ENCODE peak calls at places on chromosomes 11 and 22, in four cellular contexts. A is AG09309, K is ascending aorta, U is AG10803. O is an unnamed sample.

GRCh38 chr11:16186680-16187079 is 169.7 kb downstream of the SOX6 start:
- DNase-seq in A (no peak), U (no peak), K (no peak), O (no peak)

GRCh38 chr11:100004541-100004940 is 682.5 kb upstream of the ARHGAP42 start:
- DNase-seq in A (no peak), K (no peak), U (no peak), O (peak)

GRCh38 chr22:23200896-23201295 is 20.6 kb downstream of the BCR start:
- DNase-seq in A (no peak), K (no peak), U (no peak), O (no peak)

GRCh38 chr11:1285876-1286275 is 23.6 kb downstream of the TOLLIP start:
- DNase-seq in U (no peak), K (no peak), A (no peak), O (no peak)

GRCh38 chr11:26228778-26229177 is 103.2 kb upstream of the ANO3 start:
- DNase-seq in A (no peak), U (no peak), K (no peak), O (peak)

GRCh38 chr22:20194681-20195593 is 44.1 kb upstream of the CCDC188 start:
- DNase-seq in K (no peak), U (no peak), A (no peak), O (no peak)

GRCh38 chr22:30202531-30203006 is 44.0 kb downstream of the LIF start:
- DNase-seq in K (no peak), A (no peak), U (peak), O (peak)

GRCh38 chr11:111520565-111520964 is 6.0 kb downstream of the HOATZ start:
- DNase-seq in K (no peak), U (peak), A (peak), O (peak)

GRCh38 chr11:59669611-59670009 is 773 bp upstream of the PATL1 start:
- DNase-seq in K (peak), U (peak), A (no peak), O (peak)

GRCh38 chr11:117823941-117824420 is 563 bp downstream of the FXYD2 start:
- DNase-seq in A (no peak), U (no peak), K (peak), O (peak)

GRCh38 chr22:35656284-35656752 is 8.1 kb downstream of the APOL6 start:
- DNase-seq in U (no peak), K (no peak), A (no peak), O (no peak)

GRCh38 chr11:15770798-15771414 is 585.4 kb downstream of the SOX6 start:
- DNase-seq in K (no peak), A (no peak), U (peak), O (peak)

GRCh38 chr22:30806391-30806861 is 111.8 kb downstream of the OSBP2 start:
- DNase-seq in K (no peak), A (no peak), U (peak), O (peak)

GRCh38 chr11:112453601-112454577 is 193.2 kb upstream of the PLET1 start:
- DNase-seq in A (no peak), U (peak), K (no peak), O (peak)

GRCh38 chr11:100546714-100547113 is 140.4 kb upstream of the ARHGAP42 start:
- DNase-seq in U (no peak), A (no peak), K (no peak), O (peak)

GRCh38 chr11:20155683-20156279 is 4.5 kb downstream of the DBX1 start:
- DNase-seq in A (no peak), U (no peak), K (no peak), O (no peak)

GRCh38 chr22:45475063-45475747 is 27.5 kb upstream of the FBLN1 start:
- DNase-seq in K (no peak), U (peak), A (no peak), O (peak)

GRCh38 chr11:111531687-111532364 is 8.7 kb upstream of the LAYN start:
- DNase-seq in A (peak), K (no peak), U (peak), O (peak)

GRCh38 chr11:93589347-93589746 is 46.2 kb upstream of the SMCO4 start:
- DNase-seq in K (no peak), U (no peak), A (no peak), O (no peak)

GRCh38 chr22:45709004-45709739 is 37.5 kb downstream of the ATXN10 start:
- DNase-seq in K (no peak), A (peak), U (peak), O (peak)

GRCh38 chr11:57391111-57391510 is 661 bp upstream of the PRG2 start:
- DNase-seq in A (no peak), U (no peak), K (no peak), O (no peak)

GRCh38 chr11:124891390-124891861 is 6.2 kb downstream of the ROBO4 start:
- DNase-seq in A (no peak), U (no peak), K (peak), O (no peak)

GRCh38 chr11:47259178-47259977 is 1.6 kb downstream of the NR1H3 start:
- DNase-seq in K (no peak), U (peak), A (no peak), O (peak)

GRCh38 chr11:86523738-86524602 is 148.4 kb downstream of the ME3 start:
- DNase-seq in U (peak), K (peak), A (no peak), O (peak)

GRCh38 chr11:84788220-84788619 is 838.9 kb downstream of the DLG2 start:
- DNase-seq in U (no peak), A (no peak), K (no peak), O (no peak)

GRCh38 chr11:69487391-69487790 is 5.9 kb downstream of the LINC01488 start:
- DNase-seq in A (no peak), K (no peak), U (no peak), O (no peak)

GRCh38 chr11:69485337-69486041 is 4.0 kb downstream of the LINC01488 start:
- DNase-seq in K (no peak), U (no peak), A (no peak), O (no peak)

GRCh38 chr11:69486773-69487266 is 5.4 kb downstream of the LINC01488 start:
- DNase-seq in U (peak), K (no peak), A (no peak), O (no peak)

GRCh38 chr11:69484427-69485259 is 3.2 kb downstream of the LINC01488 start:
- DNase-seq in A (no peak), U (no peak), K (no peak), O (no peak)

DNA sequence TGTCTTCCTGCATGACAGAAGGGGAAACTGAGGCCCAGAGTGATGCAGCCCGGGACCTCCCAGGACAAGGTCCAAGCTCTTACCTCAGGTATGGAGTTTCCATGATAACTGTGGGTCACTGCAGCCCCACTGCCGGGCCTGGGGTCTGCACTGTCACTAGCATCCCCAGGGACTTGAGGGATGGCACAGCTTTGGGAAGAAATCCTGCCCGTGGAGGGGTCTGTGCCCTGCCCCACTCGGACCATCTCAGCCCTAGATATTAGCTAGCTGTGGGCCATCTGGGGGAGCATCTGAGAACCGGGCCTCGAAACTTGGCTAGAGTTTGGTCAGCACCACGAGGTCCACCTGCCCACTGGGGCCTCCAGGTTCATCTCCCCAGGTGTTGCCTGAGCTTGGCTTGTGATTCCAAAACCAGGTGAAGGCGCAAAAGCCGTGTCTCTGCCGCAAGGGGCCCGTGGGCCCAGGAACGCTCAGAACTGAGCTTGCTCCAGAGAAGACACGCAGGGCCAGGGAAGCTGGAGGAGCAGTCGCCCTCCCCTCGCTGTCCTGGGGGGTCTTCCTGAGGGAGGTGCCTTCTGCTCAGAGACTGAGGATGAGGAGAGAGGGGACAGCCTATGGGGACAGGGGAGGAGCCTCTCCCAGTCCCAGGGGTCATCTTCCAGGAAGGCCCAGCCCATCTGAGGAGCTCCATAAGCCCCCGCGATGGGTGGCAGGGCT is 4.8 kb downstream of the LINC01488 start:
- DNase-seq in U (no peak), A (no peak), K (no peak), O (no peak)
- TF ChIP-seq CTCF in U (no peak), A (no peak), K (no peak), O (no peak)

GRCh38 chr11:12086271-12087074 is 23.9 kb upstream of the MICAL2 start:
- DNase-seq in K (peak), U (peak), A (peak), O (peak)

GRCh38 chr11:12088047-12088481 is 22.3 kb upstream of the MICAL2 start:
- DNase-seq in A (peak), K (peak), U (peak), O (peak)

GRCh38 chr11:12088531-12088930 is 21.9 kb upstream of the MICAL2 start:
- DNase-seq in K (peak), A (no peak), U (no peak), O (no peak)

GRCh38 chr11:12085371-12086251 is 24.8 kb upstream of the MICAL2 start:
- DNase-seq in U (peak), K (peak), A (no peak), O (peak)

DNA sequence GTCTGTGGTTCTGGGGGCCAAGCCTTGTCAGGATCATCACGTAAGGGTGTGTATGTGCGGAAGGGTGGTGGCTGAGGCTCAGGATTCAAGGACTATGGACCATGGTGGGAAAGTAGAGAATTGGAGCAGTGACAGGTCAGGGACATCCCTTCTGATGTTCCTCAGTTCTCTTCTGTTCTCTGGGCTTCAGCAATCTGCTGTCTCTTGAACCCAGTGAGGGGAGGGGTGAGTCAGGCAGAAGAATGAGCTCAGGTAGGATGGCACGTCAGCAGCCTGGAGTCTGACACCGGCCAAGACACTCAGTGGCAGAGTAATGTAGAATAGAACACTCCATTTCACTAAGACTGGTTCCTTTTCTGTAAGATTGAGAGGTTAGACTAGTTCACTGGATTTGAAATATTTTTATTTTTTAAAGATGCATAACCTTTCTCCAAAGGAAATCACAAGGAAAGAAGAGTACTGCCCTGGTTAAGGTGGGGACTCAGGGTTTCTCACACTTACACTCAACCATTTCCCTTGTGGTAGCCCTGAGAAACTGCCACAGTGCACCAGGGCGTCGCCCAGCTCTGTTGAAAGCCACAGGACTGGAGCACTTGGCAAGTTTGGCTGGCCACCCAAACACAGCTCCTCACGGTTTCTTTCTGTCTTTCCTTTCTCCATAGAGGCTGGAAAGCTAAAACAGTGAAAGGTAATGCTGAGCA is 23.2 kb upstream of the MICAL2 start:
- DNase-seq in A (peak), K (peak), U (peak), O (peak)
- H3K4me3 ChIP-seq in A (peak), K (peak), U (peak), O (peak)

GRCh38 chr11:120183701-120184141 is 27.1 kb upstream of the OAF start:
- DNase-seq in K (peak), A (no peak), U (no peak), O (no peak)

GRCh38 chr11:120182357-120182756 is 28.5 kb upstream of the OAF start:
- DNase-seq in U (no peak), K (peak), A (no peak), O (no peak)

GRCh38 chr11:120182790-120183491 is 27.9 kb upstream of the OAF start:
- DNase-seq in U (no peak), A (no peak), K (peak), O (peak)

GRCh38 chr11:120180571-120181445 is 30.0 kb upstream of the OAF start:
- DNase-seq in A (no peak), U (peak), K (peak), O (peak)

GRCh38 chr11:120181446-120181992 is 29.3 kb upstream of the OAF start:
- DNase-seq in K (peak), U (no peak), A (no peak), O (no peak)
- TF ChIP-seq CTCF in K (no peak), U (no peak), A (no peak), O (no peak)

GRCh38 chr11:73361953-73362776 is 14.0 kb upstream of the RELT start:
- DNase-seq in K (no peak), U (no peak), A (no peak), O (no peak)
- H3K4me3 ChIP-seq in K (no peak), U (no peak), A (no peak), O (no peak)

DNA sequence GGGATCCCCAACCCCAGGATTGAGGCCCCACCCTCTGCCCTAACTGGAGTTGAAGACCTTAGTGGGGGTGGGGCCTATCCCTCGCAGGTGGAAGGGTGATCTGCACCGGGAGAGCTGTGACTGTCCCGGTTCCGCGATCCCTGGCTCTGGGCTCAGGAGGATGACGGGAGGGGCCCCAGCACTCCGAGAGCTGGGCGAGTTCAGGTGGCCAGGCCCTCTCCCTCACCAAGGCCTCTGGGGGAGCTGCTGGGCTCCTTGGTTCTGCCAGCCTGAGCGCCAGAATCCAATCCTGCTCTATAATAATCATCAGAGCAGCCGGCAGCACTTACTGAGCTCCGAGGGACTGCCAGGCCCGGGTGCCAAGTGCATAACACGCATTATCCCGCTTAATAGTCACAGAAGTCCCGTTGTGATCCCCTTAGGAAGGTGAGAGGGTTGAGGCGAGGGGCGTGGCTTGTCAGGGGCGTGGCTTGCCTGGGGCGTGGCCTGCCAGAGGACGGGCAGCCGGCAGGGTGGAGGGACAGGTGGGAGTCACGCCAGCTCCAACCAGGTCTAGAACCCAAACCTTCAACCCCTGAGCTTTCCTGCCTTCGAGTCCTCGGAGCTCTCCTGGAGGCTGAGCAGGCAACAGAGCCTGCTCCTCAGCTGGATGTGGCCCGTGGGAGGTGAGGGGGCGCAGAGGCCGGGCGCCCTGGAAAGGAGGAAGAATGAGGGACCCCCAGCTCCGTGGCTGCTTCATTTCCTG is 7.2 kb upstream of the SYT7 start:
- DNase-seq in U (no peak), K (no peak), A (no peak), O (peak)
- TF ChIP-seq CTCF in U (peak), K (peak), A (peak), O (peak)

GRCh38 chr22:37659897-37660708 is 1.6 kb downstream of the PDXP start:
- DNase-seq in K (no peak), U (no peak), A (no peak), O (no peak)
- H3K4me3 ChIP-seq in K (peak), U (peak), A (peak), O (peak)

DNA sequence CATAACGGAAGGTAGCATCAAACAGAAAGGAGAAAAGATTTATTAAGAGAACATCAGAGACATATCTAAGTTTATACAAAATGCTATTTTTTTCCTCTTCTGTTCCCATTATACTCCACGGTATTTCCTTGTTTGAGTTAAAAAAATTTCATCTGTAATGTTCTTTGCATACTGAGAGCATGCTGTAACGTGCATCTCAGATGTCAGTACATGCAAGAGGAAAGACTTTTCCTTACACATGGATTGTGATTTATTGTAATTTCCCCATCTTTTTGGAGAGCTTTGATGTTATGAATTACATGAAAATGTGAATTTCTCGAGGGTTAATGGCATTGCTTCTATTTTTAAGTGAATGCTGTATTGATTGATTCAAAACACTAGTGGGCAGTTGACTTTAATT is 1164.0 kb downstream of the LRRC4C start:
- DNase-seq in K (no peak), A (no peak), U (no peak), O (no peak)
- TF ChIP-seq CTCF in K (no peak), A (no peak), U (no peak), O (no peak)

DNA sequence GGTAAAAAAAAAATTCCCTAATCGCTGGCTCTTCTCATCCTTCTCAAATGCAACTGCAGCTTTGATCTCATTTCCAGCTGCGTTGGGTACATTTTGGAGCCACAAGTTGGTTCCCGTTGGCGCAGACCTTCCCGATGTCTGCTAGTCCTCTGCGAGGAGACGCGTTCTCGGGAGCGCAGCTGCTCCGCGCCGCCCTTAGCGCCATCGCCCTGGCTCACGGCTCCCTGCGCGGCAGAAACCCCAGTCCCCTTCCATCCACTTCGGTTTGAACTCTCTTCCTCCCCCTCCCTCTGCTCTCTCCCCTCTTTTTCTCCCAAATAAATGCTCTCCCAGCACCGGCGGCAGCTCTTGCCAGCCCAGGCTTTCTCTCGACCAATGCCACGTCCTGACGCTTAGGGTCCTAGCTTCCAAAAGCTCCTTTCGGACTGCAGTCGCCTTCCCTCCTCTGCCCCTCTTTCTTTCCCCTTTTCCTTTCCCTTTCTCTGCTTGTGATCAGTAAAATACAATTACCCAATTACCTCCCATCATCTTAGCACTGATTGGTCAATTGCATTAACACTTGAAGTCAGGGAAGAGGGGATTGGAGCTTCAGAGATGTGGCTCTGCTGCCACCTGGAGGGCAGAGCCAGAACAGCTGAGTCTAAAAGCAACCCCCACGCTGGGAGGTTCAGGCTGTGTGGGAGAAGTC is 1165.7 kb downstream of the LRRC4C start:
- DNase-seq in A (peak), U (peak), K (peak), O (peak)
- H3K4me3 ChIP-seq in A (peak), U (peak), K (peak), O (peak)